ENCODE peak calls at places on chromosomes 13 and 19, in nine cellular contexts. One of them, this sample, is unnamed.

GRCh38 chr13:107348471-107348870 is 780.5 kb upstream of the ARGLU1 start:
- DNase-seq in T-helper 1 cell: no peak
- DNase-seq in NCI-H2081: no peak
- DNase-seq in CD4-positive, alpha-beta memory T cell: no peak
- DNase-seq in activated CD8-positive, alpha-beta memory T cell treated with anti-CD3 and anti-CD28 coated beads for 1 hour: no peak
- DNase-seq in AML-193: no peak
- DNase-seq in stimulated activated CD8-positive, alpha-beta memory T cell treated with anti-CD3 and anti-CD28 coated beads, Interleukin-15, amount 100 ng/mL, for 24 hours: no peak
- DNase-seq in progenitor cell of endocrine pancreas: no peak
- DNase-seq in non-pigmented ciliary epithelial cell: no peak
- DNase-seq in this sample: no peak

GRCh38 chr13:76016799-76017198 is 380.7 kb downstream of the LMO7 start:
- DNase-seq in stimulated activated CD8-positive, alpha-beta memory T cell treated with anti-CD3 and anti-CD28 coated beads, Interleukin-15, amount 100 ng/mL, for 24 hours: no peak
- DNase-seq in T-helper 1 cell: no peak
- DNase-seq in progenitor cell of endocrine pancreas: no peak
- DNase-seq in non-pigmented ciliary epithelial cell: no peak
- DNase-seq in AML-193: peak
- DNase-seq in NCI-H2081: peak
- DNase-seq in activated CD8-positive, alpha-beta memory T cell treated with anti-CD3 and anti-CD28 coated beads for 1 hour: no peak
- DNase-seq in CD4-positive, alpha-beta memory T cell: no peak
- DNase-seq in this sample: no peak

GRCh38 chr19:56477429-56478338 is 539 bp upstream of the ZNF667 start:
- DNase-seq in progenitor cell of endocrine pancreas: no peak
- DNase-seq in non-pigmented ciliary epithelial cell: peak
- DNase-seq in activated CD8-positive, alpha-beta memory T cell treated with anti-CD3 and anti-CD28 coated beads for 1 hour: peak
- DNase-seq in stimulated activated CD8-positive, alpha-beta memory T cell treated with anti-CD3 and anti-CD28 coated beads, Interleukin-15, amount 100 ng/mL, for 24 hours: peak
- DNase-seq in CD4-positive, alpha-beta memory T cell: no peak
- DNase-seq in NCI-H2081: peak
- DNase-seq in AML-193: no peak
- DNase-seq in T-helper 1 cell: no peak
- DNase-seq in this sample: peak

GRCh38 chr19:50458396-50459066 is 17.8 kb upstream of the EMC10 start:
- DNase-seq in AML-193: no peak
- DNase-seq in NCI-H2081: no peak
- DNase-seq in T-helper 1 cell: no peak
- DNase-seq in stimulated activated CD8-positive, alpha-beta memory T cell treated with anti-CD3 and anti-CD28 coated beads, Interleukin-15, amount 100 ng/mL, for 24 hours: no peak
- DNase-seq in activated CD8-positive, alpha-beta memory T cell treated with anti-CD3 and anti-CD28 coated beads for 1 hour: no peak
- DNase-seq in progenitor cell of endocrine pancreas: no peak
- DNase-seq in CD4-positive, alpha-beta memory T cell: no peak
- DNase-seq in non-pigmented ciliary epithelial cell: no peak
- DNase-seq in this sample: no peak

GRCh38 chr19:48396871-48397176 is 3.4 kb downstream of the GRIN2D start:
- DNase-seq in non-pigmented ciliary epithelial cell: no peak
- DNase-seq in progenitor cell of endocrine pancreas: no peak
- DNase-seq in T-helper 1 cell: no peak
- DNase-seq in AML-193: no peak
- DNase-seq in NCI-H2081: peak
- DNase-seq in stimulated activated CD8-positive, alpha-beta memory T cell treated with anti-CD3 and anti-CD28 coated beads, Interleukin-15, amount 100 ng/mL, for 24 hours: no peak
- DNase-seq in CD4-positive, alpha-beta memory T cell: no peak
- DNase-seq in activated CD8-positive, alpha-beta memory T cell treated with anti-CD3 and anti-CD28 coated beads for 1 hour: no peak
- DNase-seq in this sample: no peak

GRCh38 chr13:98348476-98348875 is 171.4 kb upstream of the RNF113B start:
- DNase-seq in stimulated activated CD8-positive, alpha-beta memory T cell treated with anti-CD3 and anti-CD28 coated beads, Interleukin-15, amount 100 ng/mL, for 24 hours: no peak
- DNase-seq in NCI-H2081: no peak
- DNase-seq in CD4-positive, alpha-beta memory T cell: no peak
- DNase-seq in AML-193: no peak
- DNase-seq in progenitor cell of endocrine pancreas: no peak
- DNase-seq in activated CD8-positive, alpha-beta memory T cell treated with anti-CD3 and anti-CD28 coated beads for 1 hour: no peak
- DNase-seq in non-pigmented ciliary epithelial cell: no peak
- DNase-seq in T-helper 1 cell: no peak
- DNase-seq in this sample: no peak

GRCh38 chr13:101649490-101650126 is 197.1 kb downstream of the ITGBL1 start:
- DNase-seq in CD4-positive, alpha-beta memory T cell: no peak
- DNase-seq in NCI-H2081: no peak
- DNase-seq in activated CD8-positive, alpha-beta memory T cell treated with anti-CD3 and anti-CD28 coated beads for 1 hour: no peak
- DNase-seq in progenitor cell of endocrine pancreas: no peak
- DNase-seq in AML-193: peak
- DNase-seq in stimulated activated CD8-positive, alpha-beta memory T cell treated with anti-CD3 and anti-CD28 coated beads, Interleukin-15, amount 100 ng/mL, for 24 hours: no peak
- DNase-seq in T-helper 1 cell: no peak
- DNase-seq in non-pigmented ciliary epithelial cell: peak
- DNase-seq in this sample: peak

GRCh38 chr13:35850569-35850968 is 280.6 kb downstream of the DCLK1 start:
- DNase-seq in CD4-positive, alpha-beta memory T cell: no peak
- DNase-seq in T-helper 1 cell: no peak
- DNase-seq in non-pigmented ciliary epithelial cell: no peak
- DNase-seq in AML-193: no peak
- DNase-seq in progenitor cell of endocrine pancreas: no peak
- DNase-seq in NCI-H2081: no peak
- DNase-seq in activated CD8-positive, alpha-beta memory T cell treated with anti-CD3 and anti-CD28 coated beads for 1 hour: no peak
- DNase-seq in stimulated activated CD8-positive, alpha-beta memory T cell treated with anti-CD3 and anti-CD28 coated beads, Interleukin-15, amount 100 ng/mL, for 24 hours: no peak
- DNase-seq in this sample: no peak

GRCh38 chr19:50759886-50760285 is 10.4 kb upstream of the GPR32 start:
- DNase-seq in NCI-H2081: no peak
- DNase-seq in non-pigmented ciliary epithelial cell: no peak
- DNase-seq in activated CD8-positive, alpha-beta memory T cell treated with anti-CD3 and anti-CD28 coated beads for 1 hour: no peak
- DNase-seq in stimulated activated CD8-positive, alpha-beta memory T cell treated with anti-CD3 and anti-CD28 coated beads, Interleukin-15, amount 100 ng/mL, for 24 hours: no peak
- DNase-seq in CD4-positive, alpha-beta memory T cell: no peak
- DNase-seq in progenitor cell of endocrine pancreas: no peak
- DNase-seq in AML-193: no peak
- DNase-seq in T-helper 1 cell: no peak
- DNase-seq in this sample: no peak

GRCh38 chr19:13398780-13399726 is 107.2 kb downstream of the CACNA1A start:
- DNase-seq in progenitor cell of endocrine pancreas: no peak
- DNase-seq in AML-193: no peak
- DNase-seq in stimulated activated CD8-positive, alpha-beta memory T cell treated with anti-CD3 and anti-CD28 coated beads, Interleukin-15, amount 100 ng/mL, for 24 hours: no peak
- DNase-seq in activated CD8-positive, alpha-beta memory T cell treated with anti-CD3 and anti-CD28 coated beads for 1 hour: no peak
- DNase-seq in non-pigmented ciliary epithelial cell: peak
- DNase-seq in CD4-positive, alpha-beta memory T cell: no peak
- DNase-seq in T-helper 1 cell: no peak
- DNase-seq in NCI-H2081: peak
- DNase-seq in this sample: peak

GRCh38 chr19:34588249-34588648 is 88.7 kb downstream of the SCGB2B2 start:
- DNase-seq in T-helper 1 cell: no peak
- DNase-seq in activated CD8-positive, alpha-beta memory T cell treated with anti-CD3 and anti-CD28 coated beads for 1 hour: no peak
- DNase-seq in AML-193: no peak
- DNase-seq in stimulated activated CD8-positive, alpha-beta memory T cell treated with anti-CD3 and anti-CD28 coated beads, Interleukin-15, amount 100 ng/mL, for 24 hours: no peak
- DNase-seq in CD4-positive, alpha-beta memory T cell: no peak
- DNase-seq in progenitor cell of endocrine pancreas: no peak
- DNase-seq in NCI-H2081: no peak
- DNase-seq in non-pigmented ciliary epithelial cell: no peak
- DNase-seq in this sample: no peak

GRCh38 chr19:42316223-42317211 is 3.4 kb downstream of the TMEM145 start:
- DNase-seq in stimulated activated CD8-positive, alpha-beta memory T cell treated with anti-CD3 and anti-CD28 coated beads, Interleukin-15, amount 100 ng/mL, for 24 hours: no peak
- DNase-seq in T-helper 1 cell: no peak
- DNase-seq in AML-193: no peak
- DNase-seq in CD4-positive, alpha-beta memory T cell: no peak
- DNase-seq in progenitor cell of endocrine pancreas: no peak
- DNase-seq in NCI-H2081: no peak
- DNase-seq in activated CD8-positive, alpha-beta memory T cell treated with anti-CD3 and anti-CD28 coated beads for 1 hour: no peak
- DNase-seq in non-pigmented ciliary epithelial cell: no peak
- DNase-seq in this sample: no peak

GRCh38 chr13:73602295-73602694 is 531.9 kb downstream of the KLF12 start:
- DNase-seq in AML-193: no peak
- DNase-seq in CD4-positive, alpha-beta memory T cell: no peak
- DNase-seq in activated CD8-positive, alpha-beta memory T cell treated with anti-CD3 and anti-CD28 coated beads for 1 hour: no peak
- DNase-seq in stimulated activated CD8-positive, alpha-beta memory T cell treated with anti-CD3 and anti-CD28 coated beads, Interleukin-15, amount 100 ng/mL, for 24 hours: no peak
- DNase-seq in non-pigmented ciliary epithelial cell: no peak
- DNase-seq in NCI-H2081: no peak
- DNase-seq in progenitor cell of endocrine pancreas: no peak
- DNase-seq in T-helper 1 cell: no peak
- DNase-seq in this sample: no peak

GRCh38 chr19:16379521-16380313 is 55.1 kb downstream of the KLF2 start:
- DNase-seq in non-pigmented ciliary epithelial cell: no peak
- DNase-seq in activated CD8-positive, alpha-beta memory T cell treated with anti-CD3 and anti-CD28 coated beads for 1 hour: no peak
- DNase-seq in AML-193: no peak
- DNase-seq in T-helper 1 cell: no peak
- DNase-seq in NCI-H2081: no peak
- DNase-seq in stimulated activated CD8-positive, alpha-beta memory T cell treated with anti-CD3 and anti-CD28 coated beads, Interleukin-15, amount 100 ng/mL, for 24 hours: no peak
- DNase-seq in progenitor cell of endocrine pancreas: no peak
- DNase-seq in CD4-positive, alpha-beta memory T cell: no peak
- DNase-seq in this sample: no peak

GRCh38 chr13:80339841-80340642 is 884 bp downstream of the SPRY2 start:
- DNase-seq in CD4-positive, alpha-beta memory T cell: no peak
- DNase-seq in non-pigmented ciliary epithelial cell: no peak
- DNase-seq in NCI-H2081: peak
- DNase-seq in T-helper 1 cell: no peak
- DNase-seq in stimulated activated CD8-positive, alpha-beta memory T cell treated with anti-CD3 and anti-CD28 coated beads, Interleukin-15, amount 100 ng/mL, for 24 hours: no peak
- DNase-seq in activated CD8-positive, alpha-beta memory T cell treated with anti-CD3 and anti-CD28 coated beads for 1 hour: no peak
- DNase-seq in AML-193: peak
- DNase-seq in progenitor cell of endocrine pancreas: peak
- DNase-seq in this sample: no peak

GRCh38 chr13:51549050-51549449 is 35.2 kb upstream of the WDFY2 start:
- DNase-seq in NCI-H2081: no peak
- DNase-seq in AML-193: peak
- DNase-seq in non-pigmented ciliary epithelial cell: no peak
- DNase-seq in stimulated activated CD8-positive, alpha-beta memory T cell treated with anti-CD3 and anti-CD28 coated beads, Interleukin-15, amount 100 ng/mL, for 24 hours: no peak
- DNase-seq in T-helper 1 cell: no peak
- DNase-seq in CD4-positive, alpha-beta memory T cell: no peak
- DNase-seq in progenitor cell of endocrine pancreas: no peak
- DNase-seq in activated CD8-positive, alpha-beta memory T cell treated with anti-CD3 and anti-CD28 coated beads for 1 hour: no peak
- DNase-seq in this sample: no peak

GRCh38 chr19:13060233-13060963 is 42.3 kb downstream of the LYL1 start:
- DNase-seq in progenitor cell of endocrine pancreas: peak
- DNase-seq in CD4-positive, alpha-beta memory T cell: no peak
- DNase-seq in stimulated activated CD8-positive, alpha-beta memory T cell treated with anti-CD3 and anti-CD28 coated beads, Interleukin-15, amount 100 ng/mL, for 24 hours: no peak
- DNase-seq in non-pigmented ciliary epithelial cell: no peak
- DNase-seq in AML-193: no peak
- DNase-seq in activated CD8-positive, alpha-beta memory T cell treated with anti-CD3 and anti-CD28 coated beads for 1 hour: no peak
- DNase-seq in T-helper 1 cell: no peak
- DNase-seq in NCI-H2081: no peak
- DNase-seq in this sample: no peak

GRCh38 chr13:112351825-112352224 is 24.3 kb upstream of the SPACA7 start:
- DNase-seq in T-helper 1 cell: no peak
- DNase-seq in NCI-H2081: no peak
- DNase-seq in progenitor cell of endocrine pancreas: no peak
- DNase-seq in AML-193: no peak
- DNase-seq in non-pigmented ciliary epithelial cell: no peak
- DNase-seq in CD4-positive, alpha-beta memory T cell: no peak
- DNase-seq in stimulated activated CD8-positive, alpha-beta memory T cell treated with anti-CD3 and anti-CD28 coated beads, Interleukin-15, amount 100 ng/mL, for 24 hours: no peak
- DNase-seq in activated CD8-positive, alpha-beta memory T cell treated with anti-CD3 and anti-CD28 coated beads for 1 hour: no peak
- DNase-seq in this sample: no peak

GRCh38 chr19:46435009-46435408 is 6.3 kb upstream of the PNMA8C start:
- DNase-seq in NCI-H2081: no peak
- DNase-seq in activated CD8-positive, alpha-beta memory T cell treated with anti-CD3 and anti-CD28 coated beads for 1 hour: no peak
- DNase-seq in T-helper 1 cell: no peak
- DNase-seq in stimulated activated CD8-positive, alpha-beta memory T cell treated with anti-CD3 and anti-CD28 coated beads, Interleukin-15, amount 100 ng/mL, for 24 hours: no peak
- DNase-seq in progenitor cell of endocrine pancreas: no peak
- DNase-seq in CD4-positive, alpha-beta memory T cell: no peak
- DNase-seq in non-pigmented ciliary epithelial cell: no peak
- DNase-seq in AML-193: no peak
- DNase-seq in this sample: no peak

GRCh38 chr19:47848871-47849473 is 10.1 kb upstream of the TPRX2 start:
- DNase-seq in NCI-H2081: no peak
- DNase-seq in CD4-positive, alpha-beta memory T cell: peak
- DNase-seq in progenitor cell of endocrine pancreas: no peak
- DNase-seq in T-helper 1 cell: no peak
- DNase-seq in AML-193: no peak
- DNase-seq in stimulated activated CD8-positive, alpha-beta memory T cell treated with anti-CD3 and anti-CD28 coated beads, Interleukin-15, amount 100 ng/mL, for 24 hours: no peak
- DNase-seq in non-pigmented ciliary epithelial cell: no peak
- DNase-seq in activated CD8-positive, alpha-beta memory T cell treated with anti-CD3 and anti-CD28 coated beads for 1 hour: no peak
- DNase-seq in this sample: no peak

This sample was measured in skeletal muscle cell.